ENCODE peak calls at places on chromosomes 11 and 22, in five cellular contexts. Z, T, E, D and Y are unnamed samples.

GRCh38 chr11:47917643-47918369 is 62.6 kb upstream of the PTPRJ start:
- DNase-seq in Z (peak; percentile 91), T (peak; percentile 49), E (peak; percentile 87), D (peak; percentile 94), Y (peak; percentile 74)

GRCh38 chr11:65417702-65418430 is 4.7 kb upstream of the NEAT1 start:
- DNase-seq in Z (no peak), T (no peak), E (no peak), D (no peak), Y (peak; percentile 44)

GRCh38 chr11:131691558-131692041 is 321.2 kb downstream of the NTM start:
- DNase-seq in Z (peak; percentile 20), T (no peak), E (no peak), D (no peak), Y (no peak)

GRCh38 chr11:69705901-69706787 is 2.3 kb upstream of the FGF19 start:
- DNase-seq in Z (no peak), T (no peak), E (no peak), D (no peak), Y (peak; percentile 31)

GRCh38 chr22:42763965-42764480 is 43.4 kb upstream of the A4GALT start:
- DNase-seq in Z (no peak), T (no peak), E (no peak), D (no peak), Y (no peak)

GRCh38 chr11:120184371-120184945 is 26.4 kb upstream of the OAF start:
- DNase-seq in Z (no peak), T (no peak), E (no peak), D (no peak), Y (peak; percentile 53)

GRCh38 chr11:66363805-66364535 is 7.6 kb downstream of the SLC29A2 start:
- DNase-seq in Z (peak; percentile 41), T (no peak), E (peak; percentile 70), D (no peak), Y (peak; percentile 83)

GRCh38 chr11:12868315-12869073 is 140.6 kb upstream of the RASSF10 start:
- DNase-seq in Z (no peak), T (no peak), E (peak; percentile 21), D (no peak), Y (no peak)

GRCh38 chr11:12543596-12544415 is 130.4 kb upstream of the TEAD1 start:
- DNase-seq in Z (no peak), T (no peak), E (peak; percentile 25), D (no peak), Y (no peak)

GRCh38 chr11:19605500-19606371 is 106.9 kb upstream of the NAV2 start:
- DNase-seq in Z (no peak), T (peak; percentile 30), E (no peak), D (peak; percentile 25), Y (no peak)